ENCODE peak calls at places on chromosome 1, in four cellular contexts. B, Y, J and V are unnamed samples.

GRCh38 chr1:10001016-10001665 is 4.1 kb downstream of the RBP7 start:
- DNase-seq in B (no peak), Y (no peak), J (no peak), V (no peak)

GRCh38 chr1:159854101-159854692 is 8.3 kb downstream of the VSIG8 start:
- DNase-seq in B (no peak), Y (peak), J (no peak), V (no peak)

GRCh38 chr1:158037876-158038359 is 44.5 kb downstream of the KIRREL1 start:
- DNase-seq in B (no peak), Y (no peak), J (no peak), V (no peak)

GRCh38 chr1:59066231-59066630 is 230.7 kb upstream of the FGGY start:
- DNase-seq in B (no peak), Y (no peak), J (no peak), V (no peak)

GRCh38 chr1:211975152-211975941 is 60.0 kb downstream of the INTS7 start:
- DNase-seq in B (no peak), Y (no peak), J (no peak), V (no peak)

GRCh38 chr1:236890152-236891056 is 95.3 kb downstream of the MTR start:
- DNase-seq in B (no peak), Y (no peak), J (no peak), V (no peak)

GRCh38 chr1:29746076-29746665 is 509.8 kb downstream of the PTPRU start:
- DNase-seq in B (no peak), Y (no peak), J (no peak), V (no peak)

GRCh38 chr1:109548321-109549267 is at the start of gene GNAI3:
- DNase-seq in B (peak), Y (peak), J (peak), V (peak)

GRCh38 chr1:184513966-184514365 is 127.1 kb downstream of the C1orf21 start:
- DNase-seq in B (no peak), Y (no peak), J (no peak), V (no peak)

GRCh38 chr1:213281610-213282316 is 230.7 kb downstream of the RPS6KC1 start:
- DNase-seq in B (no peak), Y (peak), J (no peak), V (no peak)

GRCh38 chr1:99527078-99527477 is 118.8 kb upstream of the PALMD start:
- DNase-seq in B (no peak), Y (no peak), J (no peak), V (peak)

GRCh38 chr1:233613252-233614172 is at the start of gene KCNK1:
- DNase-seq in B (no peak), Y (peak), J (peak), V (peak)

GRCh38 chr1:92965003-92965402 is 3.7 kb upstream of the DIPK1A start:
- DNase-seq in B (no peak), Y (no peak), J (no peak), V (no peak)

GRCh38 chr1:164635784-164636729 is 77.1 kb downstream of the PBX1 start:
- DNase-seq in B (no peak), Y (no peak), J (no peak), V (no peak)

GRCh38 chr1:61120998-61121397 is 38.6 kb downstream of the NFIA start:
- DNase-seq in B (no peak), Y (no peak), J (no peak), V (peak)

GRCh38 chr1:68979891-68980290 is 483.0 kb upstream of the DEPDC1 start:
- DNase-seq in B (no peak), Y (no peak), J (no peak), V (no peak)

GRCh38 chr1:34721241-34721640 is 33.6 kb upstream of the GJB5 start:
- DNase-seq in B (no peak), Y (no peak), J (no peak), V (no peak)

GRCh38 chr1:34684246-34684645 is 70.6 kb upstream of the GJB5 start:
- DNase-seq in B (no peak), Y (peak), J (no peak), V (no peak)

GRCh38 chr1:146046664-146047063 is 25.1 kb upstream of the HJV start:
- DNase-seq in B (no peak), Y (no peak), J (no peak), V (no peak)

GRCh38 chr1:114207635-114208034 is 54.0 kb upstream of the SYT6 start:
- DNase-seq in B (no peak), Y (no peak), J (no peak), V (no peak)

GRCh38 chr1:159084867-159085266 is 8.3 kb upstream of the AIM2 start:
- DNase-seq in B (no peak), Y (no peak), J (no peak), V (no peak)

GRCh38 chr1:215273838-215274516 is 191.4 kb downstream of the KCNK2 start:
- DNase-seq in B (no peak), Y (no peak), J (peak), V (no peak)

GRCh38 chr1:178278135-178278534 is 184.2 kb downstream of the RASAL2 start:
- DNase-seq in B (no peak), Y (no peak), J (no peak), V (no peak)

GRCh38 chr1:178283409-178283808 is 189.5 kb downstream of the RASAL2 start:
- DNase-seq in B (no peak), Y (no peak), J (no peak), V (no peak)

GRCh38 chr1:178279287-178279686 is 185.4 kb downstream of the RASAL2 start:
- DNase-seq in B (no peak), Y (no peak), J (no peak), V (no peak)

GRCh38 chr1:178284059-178284458 is 190.2 kb downstream of the RASAL2 start:
- DNase-seq in B (no peak), Y (no peak), J (no peak), V (no peak)

GRCh38 chr1:178282949-178283367 is 189.1 kb downstream of the RASAL2 start:
- DNase-seq in B (no peak), Y (no peak), J (peak), V (no peak)
- TF ChIP-seq EGR1 in B (no peak), Y (no peak), J (no peak), V (no peak)

GRCh38 chr1:36172983-36173382 is 17.0 kb downstream of the MAP7D1 start:
- DNase-seq in B (no peak), Y (no peak), J (no peak), V (no peak)

GRCh38 chr1:36177589-36178463 is 21.9 kb downstream of the MAP7D1 start:
- DNase-seq in B (no peak), Y (peak), J (no peak), V (no peak)

GRCh38 chr1:36174716-36175115 is 18.8 kb downstream of the MAP7D1 start:
- DNase-seq in B (no peak), Y (no peak), J (no peak), V (no peak)

GRCh38 chr1:36176151-36176949 is 20.4 kb downstream of the MAP7D1 start:
- DNase-seq in B (no peak), Y (peak), J (no peak), V (no peak)

DNA sequence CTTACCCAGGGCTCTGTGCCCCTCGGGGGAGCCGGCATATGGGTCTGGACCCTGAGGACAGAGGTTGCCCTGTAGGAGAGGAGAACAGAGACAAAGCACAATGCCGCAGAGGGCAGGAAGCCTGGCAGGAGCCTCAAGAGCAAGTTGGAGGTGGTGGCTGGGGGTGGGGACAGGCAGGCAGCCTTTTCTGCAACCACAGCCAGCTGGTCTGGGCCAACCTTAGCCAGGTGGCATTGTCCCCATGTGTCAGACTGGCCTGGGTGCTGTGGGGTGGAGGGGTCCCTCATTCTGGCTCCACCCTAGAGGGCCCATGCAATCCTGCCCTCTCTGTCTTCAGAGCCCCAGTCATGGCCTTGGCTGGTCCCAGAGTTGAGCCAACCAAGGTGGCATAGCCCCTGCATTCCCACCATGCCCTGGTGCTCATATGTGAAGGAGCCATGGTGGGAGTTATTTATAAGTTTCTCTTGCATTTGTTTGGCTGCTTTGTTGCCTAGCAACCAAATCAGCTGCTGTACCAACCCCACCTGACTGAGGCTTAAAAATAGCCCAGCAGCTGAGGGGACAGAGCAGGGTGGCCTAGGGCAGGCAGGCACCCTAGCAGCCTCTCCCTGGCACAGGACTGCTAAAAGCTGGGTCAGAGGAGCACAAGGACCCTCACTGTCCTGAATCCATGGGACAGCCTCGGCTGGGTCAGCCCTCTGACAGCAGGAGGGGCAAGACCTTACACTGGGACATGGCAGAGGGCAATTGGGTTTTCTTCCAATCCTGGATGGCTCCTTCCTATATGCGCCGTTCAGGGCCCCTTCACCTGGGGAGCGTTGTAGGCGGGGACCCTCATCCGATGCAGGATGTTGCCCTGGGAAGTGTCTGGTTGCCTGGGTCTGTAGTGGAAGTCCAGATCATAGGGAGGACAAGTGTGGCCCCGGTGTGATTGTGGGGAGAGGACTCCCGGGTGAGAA is 19.5 kb downstream of the MAP7D1 start:
- DNase-seq in B (no peak), Y (peak), J (no peak), V (no peak)
- TF ChIP-seq EGR1 in B (no peak), Y (no peak), J (no peak), V (no peak)

GRCh38 chr1:207004931-207005830 is 27.4 kb downstream of the C1orf116 start:
- DNase-seq in B (peak), Y (peak), J (peak), V (peak)

GRCh38 chr1:207009182-207009850 is 23.2 kb downstream of the C1orf116 start:
- DNase-seq in B (no peak), Y (no peak), J (no peak), V (no peak)

GRCh38 chr1:207006914-207007313 is 25.6 kb downstream of the C1orf116 start:
- DNase-seq in B (no peak), Y (no peak), J (no peak), V (no peak)

GRCh38 chr1:207009945-207010344 is 22.6 kb downstream of the C1orf116 start:
- DNase-seq in B (no peak), Y (no peak), J (no peak), V (no peak)

DNA sequence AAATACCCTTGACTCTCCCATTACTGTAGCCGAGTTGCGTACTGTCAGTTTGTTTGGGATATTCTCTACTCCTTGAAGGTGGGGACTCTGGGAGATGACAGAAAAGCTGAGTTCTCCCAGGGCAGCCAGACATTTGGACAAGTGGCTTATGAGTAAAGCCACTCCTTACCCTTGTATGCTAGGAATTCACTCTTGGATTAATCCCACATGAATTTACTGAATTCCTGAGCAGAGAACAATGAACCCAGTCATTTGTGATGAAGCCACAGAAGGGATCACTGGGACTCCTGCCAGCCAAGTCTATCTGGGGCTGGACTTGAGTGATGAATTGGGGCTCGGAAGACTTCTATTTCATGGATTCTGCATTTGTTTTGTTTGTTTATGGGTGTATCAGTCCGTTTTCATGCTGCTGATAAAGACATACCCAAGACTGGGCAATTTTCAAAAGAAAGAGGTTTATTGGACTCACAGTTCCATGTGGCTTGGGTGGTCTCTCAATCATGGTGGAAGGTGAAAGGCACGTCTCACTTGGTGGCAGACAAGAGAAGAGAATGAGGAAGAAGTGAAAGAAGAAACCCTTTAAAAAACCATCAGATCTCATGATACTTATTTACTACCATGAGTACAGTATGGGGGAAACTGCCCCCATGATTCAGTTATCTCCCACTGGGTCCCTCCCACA is 25.1 kb downstream of the C1orf116 start:
- DNase-seq in B (no peak), Y (no peak), J (peak), V (no peak)
- TF ChIP-seq EGR1 in B (no peak), Y (no peak), J (no peak), V (no peak)

GRCh38 chr1:107058245-107059032 is 2.0 kb downstream of the PRMT6 start:
- DNase-seq in B (no peak), Y (no peak), J (no peak), V (peak)

GRCh38 chr1:107051266-107051665 is 5.2 kb upstream of the PRMT6 start:
- DNase-seq in B (no peak), Y (no peak), J (no peak), V (no peak)

GRCh38 chr1:107061886-107062285 is 5.4 kb downstream of the PRMT6 start:
- DNase-seq in B (no peak), Y (no peak), J (no peak), V (no peak)

GRCh38 chr1:107057197-107058133 is 991 bp downstream of the PRMT6 start:
- DNase-seq in B (no peak), Y (peak), J (no peak), V (peak)

GRCh38 chr1:107056426-107057196 is at the start of gene PRMT6:
- DNase-seq in B (peak), Y (peak), J (peak), V (peak)
- TF ChIP-seq EGR1 in B (peak), Y (no peak), J (no peak), V (no peak)

GRCh38 chr1:30868833-30869435 is 39.6 kb downstream of the SDC3 start:
- DNase-seq in B (peak), Y (no peak), J (no peak), V (no peak)
- TF ChIP-seq EGR1 in B (no peak), Y (no peak), J (no peak), V (no peak)

GRCh38 chr1:235011599-235012435 is 116.8 kb downstream of the TOMM20 start:
- DNase-seq in B (peak), Y (no peak), J (peak), V (peak)
- TF ChIP-seq EGR1 in B (peak), Y (no peak), J (peak), V (peak)

DNA sequence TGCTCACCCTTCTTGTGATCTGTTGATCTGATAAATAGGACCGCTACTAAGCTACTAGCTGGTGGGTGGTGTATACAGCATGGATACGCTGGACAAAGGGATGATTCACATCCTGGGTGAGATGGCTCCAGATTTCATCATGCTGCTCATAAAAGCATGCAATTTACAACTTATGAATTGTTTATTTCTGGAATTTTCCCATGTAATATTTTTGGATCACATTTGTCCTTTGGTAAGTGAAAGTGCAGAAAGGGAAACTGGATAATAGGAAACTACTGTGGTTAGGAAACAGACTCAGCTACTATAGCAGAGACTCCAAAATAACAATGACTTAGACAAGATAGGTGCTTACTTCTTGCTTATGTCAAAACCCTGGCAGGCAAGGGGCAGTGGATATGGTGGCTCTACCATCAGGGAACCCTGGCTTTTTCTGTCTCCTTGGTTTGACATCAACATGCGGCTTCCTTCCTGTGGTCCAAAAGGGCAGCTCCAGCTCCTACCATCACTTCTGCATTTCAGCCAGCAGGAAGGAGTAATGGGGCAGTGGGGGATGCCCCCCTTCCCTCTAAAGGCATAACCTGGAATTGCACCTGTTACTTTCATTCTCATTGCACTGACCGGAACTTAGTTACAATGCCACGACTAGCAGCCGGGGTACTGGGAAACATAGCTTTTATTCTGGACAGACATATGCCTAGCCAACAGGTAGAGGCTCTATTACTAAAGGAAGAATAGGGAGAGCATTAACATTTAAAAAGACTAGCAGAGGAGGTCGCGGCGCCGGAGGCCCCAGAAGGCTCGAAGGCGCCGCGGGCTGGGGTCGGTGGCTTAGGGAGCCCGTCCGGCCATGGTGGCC is 13.8 kb upstream of the AK2 start:
- DNase-seq in B (no peak), Y (no peak), J (peak), V (no peak)
- TF ChIP-seq EGR1 in B (no peak), Y (no peak), J (peak), V (no peak)

DNA sequence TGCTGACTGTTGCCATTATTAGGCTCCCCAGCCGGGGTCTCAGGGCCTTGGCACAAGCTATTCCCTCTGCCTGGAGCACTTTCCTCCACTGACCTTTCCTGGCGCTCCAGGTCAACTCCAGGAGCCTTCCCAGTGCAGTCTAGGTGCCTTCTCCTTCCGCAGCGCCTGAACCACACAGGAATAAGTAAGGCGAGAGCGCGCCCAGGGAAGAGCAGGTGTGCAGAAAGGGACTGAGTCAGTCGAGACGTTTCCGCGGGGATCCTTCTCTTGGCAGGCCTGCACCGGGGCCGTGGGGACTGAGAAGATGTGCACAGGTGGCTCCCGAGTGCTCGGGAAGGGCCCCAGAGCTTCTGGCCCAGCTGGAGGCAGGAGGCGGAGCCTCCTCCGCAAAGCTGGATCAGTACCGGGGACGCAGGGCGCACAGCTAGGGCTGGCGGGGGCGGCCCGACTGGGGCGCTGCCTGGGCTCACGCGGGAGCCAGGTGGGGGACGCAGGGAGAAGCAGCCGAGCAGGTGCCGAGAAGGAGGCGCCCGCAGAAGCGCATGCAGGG is 765 bp upstream of the BMP8A start:
- DNase-seq in B (no peak), Y (peak), J (no peak), V (peak)
- TF ChIP-seq EGR1 in B (no peak), Y (no peak), J (no peak), V (peak)

GRCh38 chr1:110749960-110750359 is 75.2 kb upstream of the KCNA3 start:
- DNase-seq in B (no peak), Y (no peak), J (no peak), V (no peak)

GRCh38 chr1:110750446-110751029 is 75.8 kb upstream of the KCNA3 start:
- DNase-seq in B (no peak), Y (no peak), J (no peak), V (no peak)

GRCh38 chr1:110743397-110743796 is 68.7 kb upstream of the KCNA3 start:
- DNase-seq in B (no peak), Y (no peak), J (no peak), V (no peak)

DNA sequence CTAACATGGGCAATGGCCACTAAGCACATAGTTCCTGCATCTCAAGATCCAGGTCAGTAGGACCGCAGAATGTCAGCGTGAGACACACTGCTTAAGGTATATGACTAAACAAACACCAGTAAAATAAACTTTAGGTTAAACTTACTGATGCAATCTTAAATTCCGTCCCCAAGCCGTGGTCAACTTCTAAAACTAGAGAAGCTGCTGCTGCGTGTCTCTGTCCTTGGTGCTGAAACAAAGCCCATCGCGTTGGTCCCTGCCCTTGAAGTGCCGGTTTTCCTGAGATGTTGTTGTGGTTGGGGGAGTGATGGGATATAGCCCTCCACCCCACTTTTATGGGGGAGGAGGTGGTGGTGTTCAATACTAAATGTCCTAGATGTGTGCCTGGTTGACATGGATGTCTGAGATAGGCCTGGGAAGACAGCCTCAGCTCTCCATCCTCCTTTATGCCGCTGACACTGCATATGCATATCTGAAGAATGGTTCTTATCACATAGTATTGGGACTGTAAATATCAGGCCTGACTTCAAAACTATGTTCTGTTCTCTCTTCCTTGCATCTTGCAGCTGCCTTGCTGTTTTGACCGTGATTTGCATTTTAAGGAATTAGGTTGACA is 72.0 kb upstream of the KCNA3 start:
- DNase-seq in B (no peak), Y (peak), J (no peak), V (peak)
- TF ChIP-seq EGR1 in B (no peak), Y (no peak), J (no peak), V (no peak)

GRCh38 chr1:50699795-50700194 is 260.3 kb downstream of the FAF1 start:
- DNase-seq in B (no peak), Y (no peak), J (no peak), V (no peak)
- TF ChIP-seq EGR1 in B (no peak), Y (no peak), J (no peak), V (no peak)